ENCODE peak calls at places on chromosomes 16 and 17, in six cellular contexts. S, V, P, J, Z and G are unnamed samples. For H3K4me1, the result is how much of the 10 kb centered on the place peaks cover.

GRCh38 chr17:17872468-17873345 is 35.9 kb upstream of the SREBF1 start:
- DNase-seq in S (no peak), V (no peak), P (no peak), J (no peak), Z (no peak), G (no peak)

GRCh38 chr17:32445976-32446375 is 1.7 kb downstream of the PSMD11 start:
- DNase-seq in S (no peak), V (no peak), P (no peak), J (no peak), Z (no peak), G (peak)

GRCh38 chr16:66255647-66256046 is 110.8 kb upstream of the CDH5 start:
- DNase-seq in S (no peak), V (no peak), P (no peak), J (no peak), Z (no peak), G (no peak)

GRCh38 chr17:74807376-74807775 is 31.2 kb upstream of the NAT9 start:
- DNase-seq in S (no peak), V (no peak), P (no peak), J (no peak), Z (no peak), G (no peak)

GRCh38 chr17:1989135-1989534 is 36.0 kb downstream of the RTN4RL1 start:
- DNase-seq in S (peak), V (peak), P (no peak), J (no peak), Z (no peak), G (peak)

GRCh38 chr17:41918392-41919164 is at the start of gene ACLY:
- DNase-seq in S (peak), V (peak), P (peak), J (peak), Z (peak), G (peak)

GRCh38 chr17:63332286-63332685 is 113.8 kb downstream of the CYB561 start:
- DNase-seq in S (no peak), V (no peak), P (no peak), J (no peak), Z (no peak), G (peak)

GRCh38 chr17:3603119-3603869 is 5.9 kb downstream of the TRPV1 start:
- DNase-seq in S (no peak), V (no peak), P (no peak), J (no peak), Z (no peak), G (no peak)

GRCh38 chr17:75854881-75855309 is 240 bp downstream of the WBP2 start:
- DNase-seq in S (no peak), V (no peak), P (no peak), J (no peak), Z (peak), G (no peak)

GRCh38 chr16:80580109-80580832 is 39.5 kb downstream of the DYNLRB2 start:
- DNase-seq in S (no peak), V (no peak), P (no peak), J (no peak), Z (peak), G (no peak)

GRCh38 chr17:68029512-68030215 is 5.9 kb upstream of the KPNA2 start:
- DNase-seq in S (no peak), V (no peak), P (no peak), J (no peak), Z (no peak), G (no peak)

GRCh38 chr16:50472472-50472871 is 75.7 kb upstream of the NKD1 start:
- DNase-seq in S (no peak), V (no peak), P (no peak), J (no peak), Z (no peak), G (no peak)

GRCh38 chr17:14209215-14209614 is 27.4 kb downstream of the CDRT15 start:
- DNase-seq in S (no peak), V (no peak), P (no peak), J (no peak), Z (no peak), G (no peak)

GRCh38 chr16:90047714-90048346 is 28.6 kb upstream of the DBNDD1 start:
- DNase-seq in S (no peak), V (no peak), P (no peak), J (no peak), Z (no peak), G (no peak)

GRCh38 chr17:50539762-50540440 is 7.1 kb upstream of the SPATA20 start:
- DNase-seq in S (no peak), V (no peak), P (peak), J (no peak), Z (no peak), G (no peak)

GRCh38 chr17:6209829-6210228 is 139.7 kb downstream of the WSCD1 start:
- DNase-seq in S (no peak), V (no peak), P (no peak), J (no peak), Z (no peak), G (no peak)

GRCh38 chr17:67559381-67559966 is 158.3 kb upstream of the NOL11 start:
- DNase-seq in S (no peak), V (no peak), P (no peak), J (no peak), Z (no peak), G (no peak)

GRCh38 chr16:15879255-15879804 is 9.1 kb downstream of the CEP20 start:
- DNase-seq in S (no peak), V (no peak), P (no peak), J (no peak), Z (no peak), G (peak)

GRCh38 chr17:46977348-46977747 is 1.7 kb downstream of the RPRML start:
- DNase-seq in S (no peak), V (no peak), P (peak), J (no peak), Z (no peak), G (peak)

GRCh38 chr17:80786470-80786869 is 205.2 kb upstream of the CHMP6 start:
- DNase-seq in S (no peak), V (no peak), P (no peak), J (no peak), Z (no peak), G (no peak)

GRCh38 chr16:35339337-35339736 is 1879.9 kb downstream of the TP53TG3F start:
- DNase-seq in S (no peak), V (no peak), P (no peak), J (no peak), Z (no peak), G (no peak)

GRCh38 chr17:19876524-19877161 is 8.9 kb upstream of the ULK2 start:
- DNase-seq in S (no peak), V (peak), P (no peak), J (no peak), Z (no peak), G (no peak)

GRCh38 chr16:65392831-65393565 is 271.1 kb upstream of the CDH11 start:
- DNase-seq in S (no peak), V (no peak), P (no peak), J (no peak), Z (no peak), G (no peak)

GRCh38 chr16:1097800-1098199 is 1.8 kb upstream of the C1QTNF8 start:
- DNase-seq in S (no peak), V (no peak), P (no peak), J (no peak), Z (no peak), G (no peak)

GRCh38 chr17:71548540-71549190 is 572.2 kb upstream of the SOX9 start:
- DNase-seq in S (no peak), V (no peak), P (no peak), J (no peak), Z (no peak), G (no peak)

GRCh38 chr17:48610282-48611211 is at the start of gene HOXB7:
- DNase-seq in S (peak), V (peak), P (peak), J (no peak), Z (peak), G (peak)

GRCh38 chr16:66898207-66898606 is 17.9 kb downstream of the PDP2 start:
- DNase-seq in S (no peak), V (no peak), P (no peak), J (no peak), Z (no peak), G (no peak)

DNA sequence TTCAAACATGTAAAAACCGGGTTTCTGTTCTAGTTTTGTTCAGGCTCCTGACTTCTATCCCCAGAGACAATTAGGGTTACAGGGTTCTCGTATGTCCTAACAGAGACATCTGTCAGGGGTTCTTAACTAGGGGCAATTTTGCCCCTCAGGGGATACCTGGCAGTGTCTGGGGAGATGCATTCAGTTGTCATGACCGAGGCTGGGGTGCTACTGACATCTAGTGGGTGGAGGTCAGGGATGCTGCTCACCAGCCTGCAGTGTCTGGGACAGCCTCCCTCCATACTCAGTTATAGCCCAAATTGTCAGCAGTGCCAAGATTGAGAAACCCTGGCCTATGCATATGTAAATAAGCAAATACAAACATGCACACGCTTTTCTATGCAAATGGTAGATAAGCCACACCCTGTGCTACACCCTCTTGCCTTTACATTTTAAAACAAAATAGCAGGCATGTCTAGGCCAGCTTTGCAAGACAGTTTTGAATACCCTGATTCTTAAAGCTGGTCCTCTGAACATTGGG is 37.4 kb downstream of the CLEC16A start:
- DNase-seq in S (no peak), V (no peak), P (no peak), J (no peak), Z (no peak), G (no peak)
- H3K4me1 ChIP-seq in S (under half), V (under half), P (under half), J (under half), Z (under half), G (under half)

DNA sequence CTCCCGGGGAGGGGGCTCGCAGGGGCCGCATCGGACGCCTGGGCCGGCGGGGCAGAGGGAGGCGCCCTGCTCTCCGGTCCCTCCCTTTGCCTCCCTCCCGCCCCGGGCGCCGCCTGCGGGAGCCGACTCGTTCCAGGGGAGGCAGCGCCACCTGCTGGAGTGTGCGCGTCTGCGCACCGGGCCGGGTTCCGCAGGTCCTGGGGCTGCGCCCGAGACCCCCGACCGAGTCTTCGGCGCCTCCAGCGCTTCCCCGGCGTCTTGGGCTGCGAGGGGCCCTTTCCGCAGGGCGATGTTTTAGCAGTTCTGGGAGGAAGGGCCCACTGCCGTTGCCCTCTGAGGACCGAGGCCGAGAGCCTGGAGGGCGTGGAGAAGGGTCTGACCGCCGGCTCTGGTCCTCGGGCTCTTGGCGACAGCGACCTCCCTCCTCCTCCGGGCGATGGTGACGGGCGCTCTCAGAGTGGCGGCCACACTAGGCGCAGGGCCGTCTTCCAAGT is 106.3 kb downstream of the SEC14L1 start:
- DNase-seq in S (peak), V (peak), P (peak), J (no peak), Z (peak), G (peak)
- H3K4me3 ChIP-seq in S (peak), V (peak), P (peak), J (peak), Z (peak), G (peak)

GRCh38 chr16:67922221-67922620 is 9.4 kb downstream of the CTRL start:
- DNase-seq in S (no peak), V (no peak), P (no peak), J (no peak), Z (no peak), G (no peak)
- H3K4me1 ChIP-seq in S (under half), V (half or more), P (under half), J (under half), Z (under half), G (under half)

GRCh38 chr16:68734782-68735181 is 2.3 kb upstream of the CDH1 start:
- DNase-seq in S (no peak), V (no peak), P (no peak), J (no peak), Z (no peak), G (no peak)

GRCh38 chr16:68737730-68738590 is 868 bp downstream of the CDH1 start:
- DNase-seq in S (peak), V (no peak), P (peak), J (no peak), Z (no peak), G (no peak)

GRCh38 chr16:68737046-68737729 is at the start of gene CDH1:
- DNase-seq in S (no peak), V (no peak), P (peak), J (no peak), Z (no peak), G (peak)

GRCh38 chr16:68733570-68733969 is 3.5 kb upstream of the CDH1 start:
- DNase-seq in S (no peak), V (no peak), P (no peak), J (no peak), Z (no peak), G (no peak)

DNA sequence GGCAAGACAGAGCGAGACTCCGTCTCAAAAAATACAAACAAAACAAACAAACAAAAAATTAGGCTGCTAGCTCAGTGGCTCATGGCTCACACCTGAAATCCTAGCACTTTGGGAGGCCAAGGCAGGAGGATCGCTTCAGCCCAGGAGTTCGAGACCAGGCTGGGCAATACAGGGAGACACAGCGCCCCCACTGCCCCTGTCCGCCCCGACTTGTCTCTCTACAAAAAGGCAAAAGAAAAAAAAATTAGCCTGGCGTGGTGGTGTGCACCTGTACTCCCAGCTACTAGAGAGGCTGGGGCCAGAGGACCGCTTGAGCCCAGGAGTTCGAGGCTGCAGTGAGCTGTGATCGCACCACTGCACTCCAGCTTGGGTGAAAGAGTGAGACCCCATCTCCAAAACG is 531 bp upstream of the CDH1 start:
- DNase-seq in S (no peak), V (no peak), P (no peak), J (no peak), Z (no peak), G (no peak)
- H3K4me3 ChIP-seq in S (no peak), V (no peak), P (peak), J (peak), Z (no peak), G (peak)

DNA sequence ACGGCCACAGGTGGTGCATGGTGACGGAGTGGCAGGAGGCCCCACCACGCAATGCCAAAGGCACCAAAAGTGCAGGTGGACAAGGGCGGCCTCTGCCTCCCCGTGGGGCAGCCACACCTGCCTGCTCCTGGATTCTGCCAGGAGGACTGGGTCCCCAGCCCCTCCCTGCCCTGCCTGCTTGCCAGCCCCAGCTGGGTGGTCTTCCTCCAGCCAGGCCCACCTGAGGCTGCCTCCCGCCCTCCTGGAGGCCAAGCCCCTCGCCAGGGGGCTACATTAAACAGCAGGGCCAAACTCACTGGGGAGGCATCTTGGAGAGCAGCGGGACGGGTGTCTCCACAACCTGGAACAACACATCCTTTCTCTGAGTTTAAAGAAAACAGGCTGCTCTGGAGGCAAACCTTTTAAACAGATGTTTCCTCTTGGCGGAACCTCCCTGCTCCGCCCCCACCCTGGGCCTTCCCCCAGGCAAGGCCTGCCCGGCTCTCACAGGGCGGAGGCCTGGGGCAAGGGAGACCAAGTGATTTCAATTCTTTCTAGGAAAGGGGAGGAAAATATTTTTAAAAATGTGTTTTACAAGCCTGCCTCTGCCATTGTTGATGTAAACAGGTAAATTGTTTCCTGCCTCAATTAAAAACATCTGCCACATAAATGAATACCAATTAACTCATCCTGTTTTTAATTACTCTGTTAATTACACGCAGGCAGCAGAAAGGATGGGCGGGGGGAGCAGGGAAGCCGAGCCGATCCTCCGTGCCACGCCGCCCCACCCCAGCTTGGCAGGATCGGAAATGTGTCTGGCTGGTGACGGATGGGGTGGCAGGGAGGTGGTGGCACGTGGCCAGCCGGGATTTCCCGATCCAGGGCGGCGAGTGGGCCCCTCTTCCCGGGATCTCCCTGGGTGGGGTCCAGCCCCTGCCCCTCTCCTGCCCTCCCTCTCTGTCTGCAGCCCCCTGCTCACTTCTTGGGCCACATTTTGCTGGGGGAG is 54.5 kb upstream of the PABPN1L start:
- DNase-seq in S (peak), V (peak), P (peak), J (no peak), Z (no peak), G (no peak)
- H3K4me1 ChIP-seq in S (under half), V (half or more), P (half or more), J (under half), Z (under half), G (under half)